ENCODE peak calls at places on chromosomes 11 and 22, in six cellular contexts. One of them, this sample, is unnamed.

GRCh38 chr11:18383388-18384156 is 10.8 kb upstream of the LDHA start:
- DNase-seq in neural progenitor cell: peak; percentile 6
- DNase-seq in mucosa of descending colon: peak; percentile 82
- DNase-seq in tibial nerve: peak; percentile 70
- DNase-seq in fibroblast of the aortic adventitia: peak; percentile 99
- DNase-seq in right lobe of liver: peak; percentile 35
- DNase-seq in this sample: peak; percentile 91

GRCh38 chr11:23263466-23263865 is 403.2 kb upstream of the CCDC179 start:
- DNase-seq in mucosa of descending colon: no peak
- DNase-seq in neural progenitor cell: no peak
- DNase-seq in right lobe of liver: no peak
- DNase-seq in tibial nerve: no peak
- DNase-seq in fibroblast of the aortic adventitia: no peak
- DNase-seq in this sample: no peak

GRCh38 chr11:20488352-20488751 is 100.8 kb downstream of the PRMT3 start:
- DNase-seq in tibial nerve: no peak
- DNase-seq in mucosa of descending colon: no peak
- DNase-seq in fibroblast of the aortic adventitia: no peak
- DNase-seq in neural progenitor cell: no peak
- DNase-seq in right lobe of liver: no peak
- DNase-seq in this sample: no peak

GRCh38 chr11:19676508-19677379 is 35.9 kb upstream of the NAV2 start:
- DNase-seq in neural progenitor cell: no peak
- DNase-seq in fibroblast of the aortic adventitia: no peak
- DNase-seq in right lobe of liver: no peak
- DNase-seq in tibial nerve: no peak
- DNase-seq in mucosa of descending colon: no peak
- DNase-seq in this sample: no peak

GRCh38 chr11:122758361-122758760 is 79.9 kb upstream of the CRTAM start:
- DNase-seq in neural progenitor cell: no peak
- DNase-seq in mucosa of descending colon: no peak
- DNase-seq in tibial nerve: no peak
- DNase-seq in fibroblast of the aortic adventitia: no peak
- DNase-seq in right lobe of liver: no peak
- DNase-seq in this sample: no peak

GRCh38 chr22:35561796-35562526 is 21.3 kb downstream of the RASD2 start:
- DNase-seq in mucosa of descending colon: no peak
- DNase-seq in tibial nerve: no peak
- DNase-seq in neural progenitor cell: no peak
- DNase-seq in right lobe of liver: no peak
- DNase-seq in fibroblast of the aortic adventitia: no peak
- DNase-seq in this sample: peak; percentile 82

GRCh38 chr22:26675687-26676273 is 18.4 kb downstream of the MIAT start:
- DNase-seq in mucosa of descending colon: no peak
- DNase-seq in neural progenitor cell: no peak
- DNase-seq in tibial nerve: no peak
- DNase-seq in fibroblast of the aortic adventitia: no peak
- DNase-seq in right lobe of liver: no peak
- DNase-seq in this sample: no peak

GRCh38 chr11:5234390-5234834 is at the start of gene HBD:
- DNase-seq in right lobe of liver: no peak
- DNase-seq in neural progenitor cell: no peak
- DNase-seq in mucosa of descending colon: no peak
- DNase-seq in tibial nerve: no peak
- DNase-seq in fibroblast of the aortic adventitia: peak; percentile 71
- DNase-seq in this sample: no peak

GRCh38 chr11:46342237-46342636 is 5.0 kb upstream of the DGKZ start:
- DNase-seq in neural progenitor cell: no peak
- DNase-seq in tibial nerve: no peak
- DNase-seq in fibroblast of the aortic adventitia: no peak
- DNase-seq in right lobe of liver: no peak
- DNase-seq in mucosa of descending colon: no peak
- DNase-seq in this sample: no peak

GRCh38 chr11:75264971-75265370 is 24.4 kb downstream of the TPBGL start:
- DNase-seq in mucosa of descending colon: no peak
- DNase-seq in right lobe of liver: no peak
- DNase-seq in tibial nerve: no peak
- DNase-seq in neural progenitor cell: no peak
- DNase-seq in fibroblast of the aortic adventitia: no peak
- DNase-seq in this sample: no peak

GRCh38 chr11:121455115-121455514 is 2.3 kb upstream of the SORL1-AS1 start:
- DNase-seq in neural progenitor cell: no peak
- DNase-seq in right lobe of liver: no peak
- DNase-seq in tibial nerve: no peak
- DNase-seq in mucosa of descending colon: no peak
- DNase-seq in fibroblast of the aortic adventitia: no peak
- DNase-seq in this sample: no peak

GRCh38 chr11:44445500-44446340 is 119.7 kb upstream of the CD82 start:
- DNase-seq in tibial nerve: no peak
- DNase-seq in fibroblast of the aortic adventitia: no peak
- DNase-seq in right lobe of liver: no peak
- DNase-seq in mucosa of descending colon: no peak
- DNase-seq in neural progenitor cell: no peak
- DNase-seq in this sample: no peak

GRCh38 chr11:131670876-131671275 is 300.5 kb downstream of the NTM start:
- DNase-seq in mucosa of descending colon: no peak
- DNase-seq in tibial nerve: no peak
- DNase-seq in fibroblast of the aortic adventitia: no peak
- DNase-seq in neural progenitor cell: no peak
- DNase-seq in right lobe of liver: no peak
- DNase-seq in this sample: no peak
- H3K4me3 ChIP-seq in mucosa of descending colon: no peak overlapping the region
- H3K4me3 ChIP-seq in tibial nerve: no peak overlapping the region
- H3K4me3 ChIP-seq in fibroblast of the aortic adventitia: no peak overlapping the region
- H3K4me3 ChIP-seq in neural progenitor cell: no peak overlapping the region
- H3K4me3 ChIP-seq in right lobe of liver: no peak overlapping the region
- H3K4me3 ChIP-seq in this sample: no peak overlapping the region

GRCh38 chr22:44131989-44132685 is 48.6 kb upstream of the PARVG start:
- DNase-seq in tibial nerve: no peak
- DNase-seq in right lobe of liver: no peak
- DNase-seq in neural progenitor cell: no peak
- DNase-seq in mucosa of descending colon: no peak
- DNase-seq in fibroblast of the aortic adventitia: no peak
- DNase-seq in this sample: no peak
- H3K4me3 ChIP-seq in tibial nerve: no peak overlapping the region
- H3K4me3 ChIP-seq in right lobe of liver: no peak overlapping the region
- H3K4me3 ChIP-seq in neural progenitor cell: no peak overlapping the region
- H3K4me3 ChIP-seq in mucosa of descending colon: no peak overlapping the region
- H3K4me3 ChIP-seq in fibroblast of the aortic adventitia: no peak overlapping the region
- H3K4me3 ChIP-seq in this sample: no peak overlapping the region

DNA sequence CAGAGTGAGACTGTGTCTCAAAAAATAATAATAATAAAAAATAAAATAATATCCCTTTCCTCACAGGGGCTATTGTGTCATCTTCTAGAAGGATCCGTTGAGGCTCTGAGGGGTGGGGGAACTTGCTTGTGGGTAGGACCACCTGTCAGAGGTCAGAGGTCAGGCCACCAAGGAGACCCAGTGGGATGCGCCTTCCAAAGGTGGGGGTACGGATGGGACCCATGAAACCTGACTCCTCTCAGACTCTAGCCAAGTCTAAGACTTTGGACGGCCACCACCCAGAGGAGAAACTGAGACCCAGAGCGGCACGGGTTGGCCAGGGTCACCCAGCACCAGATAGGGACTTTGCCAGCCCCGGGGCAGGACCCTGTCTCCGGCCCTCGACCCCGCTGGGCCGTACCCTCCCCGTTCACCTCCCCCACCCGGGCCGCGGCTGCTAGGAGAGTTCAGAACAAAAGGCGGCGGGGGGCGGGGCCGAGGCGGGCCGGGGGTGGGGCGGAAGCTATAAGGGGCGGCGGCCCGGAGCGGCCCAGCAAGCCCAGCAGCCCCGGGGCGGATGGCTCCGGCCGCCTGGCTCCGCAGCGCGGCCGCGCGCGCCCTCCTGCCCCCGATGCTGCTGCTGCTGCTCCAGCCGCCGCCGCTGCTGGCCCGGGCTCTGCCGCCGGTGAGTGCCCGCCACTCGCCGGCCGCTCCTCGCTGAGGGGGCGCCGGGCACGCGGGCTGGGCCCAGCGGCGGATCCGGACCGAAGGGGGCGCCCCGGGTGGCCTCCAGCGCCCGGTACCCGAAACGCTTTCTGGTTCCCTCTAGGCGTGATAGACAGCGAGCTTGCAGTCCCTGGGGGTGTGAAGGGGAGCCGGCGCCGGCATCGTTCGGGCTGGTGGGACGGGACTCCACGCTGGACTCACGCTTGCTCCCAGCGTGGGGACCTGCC is at the start of gene MMP11:
- DNase-seq in neural progenitor cell: peak; percentile 88
- DNase-seq in tibial nerve: no peak
- DNase-seq in right lobe of liver: peak; percentile 63
- DNase-seq in mucosa of descending colon: peak; percentile 79
- DNase-seq in fibroblast of the aortic adventitia: peak; percentile 27
- DNase-seq in this sample: peak; percentile 47
- H3K4me3 ChIP-seq in neural progenitor cell: peak within 1 kb of the TSS; percentile 69
- H3K4me3 ChIP-seq in tibial nerve: peak within 1 kb of the TSS; percentile 48
- H3K4me3 ChIP-seq in right lobe of liver: no peak within 1 kb of the TSS
- H3K4me3 ChIP-seq in mucosa of descending colon: no peak within 1 kb of the TSS
- H3K4me3 ChIP-seq in fibroblast of the aortic adventitia: peak within 1 kb of the TSS; percentile 62
- H3K4me3 ChIP-seq in this sample: peak within 1 kb of the TSS; percentile 30

DNA sequence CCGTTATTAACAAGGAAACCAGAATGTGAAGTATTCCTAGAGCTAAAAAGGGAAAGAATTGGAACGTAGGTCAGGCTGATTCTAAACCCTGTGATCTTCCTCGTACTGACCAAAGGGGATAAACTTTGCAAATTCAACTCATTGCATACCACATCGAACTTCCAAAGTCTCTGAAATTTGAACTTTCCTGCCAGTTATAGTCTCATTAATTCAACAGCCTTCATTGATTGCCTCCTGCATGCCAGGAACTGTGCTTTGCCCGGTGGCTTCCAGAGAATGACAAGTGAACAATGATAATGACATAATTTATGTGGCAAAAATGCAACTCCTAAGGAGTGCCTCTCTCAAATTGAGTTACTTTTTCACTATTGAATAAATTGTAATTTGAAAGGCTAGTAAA is 107.7 kb upstream of the LDLRAD3 start:
- DNase-seq in tibial nerve: no peak
- DNase-seq in neural progenitor cell: no peak
- DNase-seq in fibroblast of the aortic adventitia: no peak
- DNase-seq in right lobe of liver: peak; percentile 59
- DNase-seq in mucosa of descending colon: no peak
- DNase-seq in this sample: no peak
- H3K4me3 ChIP-seq in tibial nerve: no peak overlapping the region
- H3K4me3 ChIP-seq in neural progenitor cell: no peak overlapping the region
- H3K4me3 ChIP-seq in fibroblast of the aortic adventitia: no peak overlapping the region
- H3K4me3 ChIP-seq in right lobe of liver: no peak overlapping the region
- H3K4me3 ChIP-seq in mucosa of descending colon: no peak overlapping the region
- H3K4me3 ChIP-seq in this sample: no peak overlapping the region

DNA sequence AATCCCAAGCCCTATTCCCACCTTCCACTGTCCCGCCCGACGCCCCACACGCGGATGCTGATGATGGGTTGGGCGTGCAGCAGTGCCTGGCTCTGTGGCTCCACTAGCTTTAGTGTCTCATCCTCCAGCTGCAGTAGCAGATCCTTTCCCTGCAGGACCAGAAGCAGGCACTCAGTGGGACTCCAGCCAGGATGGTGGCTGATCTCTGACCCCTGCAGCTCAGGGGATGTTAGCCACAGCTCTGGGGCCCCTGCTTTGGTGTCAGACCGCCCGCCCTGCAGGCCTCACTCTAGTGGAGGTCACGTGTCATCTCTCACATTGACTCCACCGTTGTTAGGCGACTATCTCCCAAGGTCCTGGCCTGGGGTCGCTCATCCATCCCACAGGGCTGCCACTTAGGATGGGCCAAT is 11.8 kb downstream of the SMPD1 start:
- DNase-seq in fibroblast of the aortic adventitia: no peak
- DNase-seq in mucosa of descending colon: no peak
- DNase-seq in right lobe of liver: no peak
- DNase-seq in tibial nerve: no peak
- DNase-seq in neural progenitor cell: no peak
- DNase-seq in this sample: no peak
- H3K4me3 ChIP-seq in fibroblast of the aortic adventitia: no peak overlapping the region
- H3K4me3 ChIP-seq in mucosa of descending colon: no peak overlapping the region
- H3K4me3 ChIP-seq in right lobe of liver: no peak overlapping the region
- H3K4me3 ChIP-seq in tibial nerve: no peak overlapping the region
- H3K4me3 ChIP-seq in neural progenitor cell: no peak overlapping the region
- H3K4me3 ChIP-seq in this sample: no peak overlapping the region

GRCh38 chr11:113444469-113445122 is 30.6 kb downstream of the DRD2 start:
- DNase-seq in fibroblast of the aortic adventitia: no peak
- DNase-seq in tibial nerve: no peak
- DNase-seq in neural progenitor cell: no peak
- DNase-seq in right lobe of liver: no peak
- DNase-seq in mucosa of descending colon: no peak
- DNase-seq in this sample: no peak

GRCh38 chr11:113446938-113447337 is 28.3 kb downstream of the DRD2 start:
- DNase-seq in neural progenitor cell: no peak
- DNase-seq in mucosa of descending colon: no peak
- DNase-seq in right lobe of liver: no peak
- DNase-seq in fibroblast of the aortic adventitia: no peak
- DNase-seq in tibial nerve: no peak
- DNase-seq in this sample: no peak

GRCh38 chr11:113448311-113448666 is 26.9 kb downstream of the DRD2 start:
- DNase-seq in mucosa of descending colon: no peak
- DNase-seq in tibial nerve: no peak
- DNase-seq in right lobe of liver: no peak
- DNase-seq in neural progenitor cell: no peak
- DNase-seq in fibroblast of the aortic adventitia: no peak
- DNase-seq in this sample: no peak

GRCh38 chr11:113447621-113448310 is 27.4 kb downstream of the DRD2 start:
- DNase-seq in mucosa of descending colon: no peak
- DNase-seq in fibroblast of the aortic adventitia: peak; percentile 4
- DNase-seq in right lobe of liver: no peak
- DNase-seq in tibial nerve: no peak
- DNase-seq in neural progenitor cell: no peak
- DNase-seq in this sample: peak; percentile 14

DNA sequence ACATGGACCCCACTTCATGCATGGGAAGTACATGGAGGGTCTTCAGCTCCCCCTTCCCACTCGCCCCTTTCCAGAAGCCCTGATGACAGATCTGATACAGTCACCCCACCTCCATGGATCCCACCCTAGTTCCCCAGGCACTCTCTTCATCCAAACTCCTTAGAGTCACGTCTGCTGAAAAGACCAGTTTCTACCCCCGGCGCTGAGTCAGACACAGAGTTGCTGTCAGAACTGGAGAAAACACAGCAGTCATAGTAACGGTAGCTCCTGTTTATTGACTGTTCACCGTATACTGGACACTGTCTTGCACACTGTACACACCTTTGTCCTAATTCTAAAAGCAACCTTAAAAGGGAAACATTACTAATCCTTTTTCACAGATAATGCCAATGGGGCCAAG is 29.1 kb downstream of the DRD2 start:
- DNase-seq in neural progenitor cell: no peak
- DNase-seq in right lobe of liver: no peak
- DNase-seq in fibroblast of the aortic adventitia: no peak
- DNase-seq in tibial nerve: no peak
- DNase-seq in mucosa of descending colon: no peak
- DNase-seq in this sample: no peak
- H3K4me3 ChIP-seq in neural progenitor cell: no peak overlapping the region
- H3K4me3 ChIP-seq in right lobe of liver: no peak overlapping the region
- H3K4me3 ChIP-seq in fibroblast of the aortic adventitia: no peak overlapping the region
- H3K4me3 ChIP-seq in tibial nerve: no peak overlapping the region
- H3K4me3 ChIP-seq in mucosa of descending colon: no peak overlapping the region
- H3K4me3 ChIP-seq in this sample: no peak overlapping the region

GRCh38 chr11:72720806-72721205 is 31.4 kb downstream of the ARAP1 start:
- DNase-seq in right lobe of liver: no peak
- DNase-seq in mucosa of descending colon: no peak
- DNase-seq in tibial nerve: no peak
- DNase-seq in fibroblast of the aortic adventitia: no peak
- DNase-seq in neural progenitor cell: no peak
- DNase-seq in this sample: no peak
- H3K4me3 ChIP-seq in right lobe of liver: peak overlapping the region; percentile 54
- H3K4me3 ChIP-seq in mucosa of descending colon: no peak overlapping the region
- H3K4me3 ChIP-seq in tibial nerve: peak overlapping the region; percentile 53
- H3K4me3 ChIP-seq in fibroblast of the aortic adventitia: peak overlapping the region; percentile 82
- H3K4me3 ChIP-seq in neural progenitor cell: no peak overlapping the region
- H3K4me3 ChIP-seq in this sample: no peak overlapping the region

This sample was measured in MG63.